ENCODE peak calls at places on chromosomes 7 and 10, in seven cellular contexts. One of them, this sample, is unnamed.

GRCh38 chr10:1715821-1716220 is 21.5 kb downstream of the ADARB2 start:
- DNase-seq in stomach: peak
- DNase-seq in Right ventricle myocardium inferior: no peak
- DNase-seq in Panc1: peak
- DNase-seq in astrocyte of the spinal cord: no peak
- DNase-seq in occipital lobe: no peak
- DNase-seq in transverse colon: peak
- DNase-seq in this sample: no peak

GRCh38 chr10:28569506-28570159 is 36.7 kb downstream of the WAC start:
- DNase-seq in stomach: no peak
- DNase-seq in astrocyte of the spinal cord: peak
- DNase-seq in occipital lobe: no peak
- DNase-seq in Panc1: no peak
- DNase-seq in transverse colon: no peak
- DNase-seq in Right ventricle myocardium inferior: no peak
- DNase-seq in this sample: no peak

GRCh38 chr10:36703179-36703578 is 422.2 kb upstream of the ANKRD30A start:
- DNase-seq in occipital lobe: no peak
- DNase-seq in transverse colon: no peak
- DNase-seq in Right ventricle myocardium inferior: no peak
- DNase-seq in Panc1: no peak
- DNase-seq in astrocyte of the spinal cord: no peak
- DNase-seq in stomach: no peak
- DNase-seq in this sample: no peak

GRCh38 chr7:151143261-151144015 is 24.1 kb downstream of the GBX1 start:
- DNase-seq in transverse colon: peak
- DNase-seq in Right ventricle myocardium inferior: no peak
- DNase-seq in occipital lobe: no peak
- DNase-seq in astrocyte of the spinal cord: no peak
- DNase-seq in stomach: peak
- DNase-seq in Panc1: no peak
- DNase-seq in this sample: no peak

GRCh38 chr7:88226886-88227516 is 7.2 kb upstream of the SRI start:
- DNase-seq in occipital lobe: no peak
- DNase-seq in Panc1: peak
- DNase-seq in astrocyte of the spinal cord: peak
- DNase-seq in stomach: peak
- DNase-seq in transverse colon: peak
- DNase-seq in Right ventricle myocardium inferior: no peak
- DNase-seq in this sample: no peak

GRCh38 chr7:151968357-151968756 is 12.1 kb downstream of the GALNTL5 start:
- DNase-seq in astrocyte of the spinal cord: no peak
- DNase-seq in stomach: no peak
- DNase-seq in Right ventricle myocardium inferior: no peak
- DNase-seq in Panc1: no peak
- DNase-seq in transverse colon: no peak
- DNase-seq in occipital lobe: no peak
- DNase-seq in this sample: no peak

GRCh38 chr10:18404530-18404929 is 246.9 kb downstream of the NSUN6 start:
- DNase-seq in occipital lobe: no peak
- DNase-seq in transverse colon: no peak
- DNase-seq in stomach: no peak
- DNase-seq in Right ventricle myocardium inferior: no peak
- DNase-seq in Panc1: no peak
- DNase-seq in astrocyte of the spinal cord: no peak
- DNase-seq in this sample: no peak

GRCh38 chr10:111956841-111957240 is 226.7 kb downstream of the GPAM start:
- DNase-seq in occipital lobe: no peak
- DNase-seq in transverse colon: no peak
- DNase-seq in Panc1: no peak
- DNase-seq in Right ventricle myocardium inferior: no peak
- DNase-seq in astrocyte of the spinal cord: no peak
- DNase-seq in stomach: no peak
- DNase-seq in this sample: no peak

GRCh38 chr10:78454123-78454645 is 420.5 kb downstream of the RPS24 start:
- DNase-seq in Panc1: no peak
- DNase-seq in transverse colon: no peak
- DNase-seq in astrocyte of the spinal cord: no peak
- DNase-seq in Right ventricle myocardium inferior: no peak
- DNase-seq in stomach: no peak
- DNase-seq in occipital lobe: no peak
- DNase-seq in this sample: no peak